ENCODE peak calls at places on chromosomes 5 and 9, in five cellular contexts. One of them, this sample, is unnamed.

GRCh38 chr5:36640949-36641348 is 34.5 kb downstream of the SLC1A3 start:
- DNase-seq in AG10803: no peak
- DNase-seq in fibroblast of lung: peak
- DNase-seq in AG04450: no peak
- DNase-seq in H9: no peak
- DNase-seq in this sample: no peak

GRCh38 chr5:119400248-119400647 is 44.4 kb downstream of the TNFAIP8 start:
- DNase-seq in AG10803: no peak
- DNase-seq in fibroblast of lung: no peak
- DNase-seq in AG04450: no peak
- DNase-seq in H9: no peak
- DNase-seq in this sample: peak

GRCh38 chr5:125433457-125433856 is 687.0 kb upstream of the ZNF608 start:
- DNase-seq in AG10803: no peak
- DNase-seq in fibroblast of lung: no peak
- DNase-seq in AG04450: no peak
- DNase-seq in H9: no peak
- DNase-seq in this sample: no peak

GRCh38 chr9:99400184-99400731 is 178.2 kb downstream of the SEC61B start:
- DNase-seq in AG10803: peak
- DNase-seq in fibroblast of lung: no peak
- DNase-seq in AG04450: no peak
- DNase-seq in H9: peak
- DNase-seq in this sample: no peak

GRCh38 chr5:79454043-79454442 is 59.9 kb downstream of the HOMER1 start:
- DNase-seq in AG10803: peak
- DNase-seq in fibroblast of lung: no peak
- DNase-seq in AG04450: no peak
- DNase-seq in H9: no peak
- DNase-seq in this sample: no peak

GRCh38 chr9:120928015-120928719 is 1.6 kb upstream of the TRAF1 start:
- DNase-seq in AG10803: no peak
- DNase-seq in fibroblast of lung: no peak
- DNase-seq in AG04450: no peak
- DNase-seq in H9: peak
- DNase-seq in this sample: no peak

GRCh38 chr9:71269859-71270258 is 148.4 kb upstream of the TRPM3 start:
- DNase-seq in AG10803: no peak
- DNase-seq in fibroblast of lung: no peak
- DNase-seq in AG04450: no peak
- DNase-seq in H9: no peak
- DNase-seq in this sample: no peak

GRCh38 chr5:132437604-132438275 is 52.8 kb downstream of the IRF1 start:
- DNase-seq in AG10803: peak
- DNase-seq in fibroblast of lung: peak
- DNase-seq in AG04450: peak
- DNase-seq in H9: peak
- DNase-seq in this sample: no peak

GRCh38 chr9:98551511-98552286 is 157.0 kb downstream of the GABBR2 start:
- DNase-seq in AG10803: peak
- DNase-seq in fibroblast of lung: peak
- DNase-seq in AG04450: peak
- DNase-seq in H9: no peak
- DNase-seq in this sample: no peak

GRCh38 chr5:158166424-158166823 is 307.5 kb upstream of the CLINT1 start:
- DNase-seq in AG10803: no peak
- DNase-seq in fibroblast of lung: no peak
- DNase-seq in AG04450: no peak
- DNase-seq in H9: no peak
- DNase-seq in this sample: no peak

GRCh38 chr5:114419941-114420340 is 58.1 kb downstream of the KCNN2 start:
- DNase-seq in AG10803: peak
- DNase-seq in fibroblast of lung: peak
- DNase-seq in AG04450: peak
- DNase-seq in H9: no peak
- DNase-seq in this sample: no peak

GRCh38 chr5:175657593-175658271 is at the start of gene HRH2:
- DNase-seq in AG10803: no peak
- DNase-seq in fibroblast of lung: no peak
- DNase-seq in AG04450: no peak
- DNase-seq in H9: peak
- DNase-seq in this sample: no peak

GRCh38 chr9:128276574-128277270 is 646 bp downstream of the SWI5 start:
- DNase-seq in AG10803: peak
- DNase-seq in fibroblast of lung: peak
- DNase-seq in AG04450: no peak
- DNase-seq in H9: peak
- DNase-seq in this sample: no peak

GRCh38 chr5:157543825-157544622 is 31.6 kb downstream of the ADAM19 start:
- DNase-seq in AG10803: peak
- DNase-seq in fibroblast of lung: peak
- DNase-seq in AG04450: peak
- DNase-seq in H9: no peak
- DNase-seq in this sample: no peak

GRCh38 chr9:89613912-89614311 is 9.1 kb downstream of the GADD45G start:
- DNase-seq in AG10803: no peak
- DNase-seq in fibroblast of lung: no peak
- DNase-seq in AG04450: no peak
- DNase-seq in H9: no peak
- DNase-seq in this sample: no peak

GRCh38 chr9:136328011-136328621 is 777 bp downstream of the GPSM1 start:
- DNase-seq in AG10803: no peak
- DNase-seq in fibroblast of lung: no peak
- DNase-seq in AG04450: no peak
- DNase-seq in H9: no peak
- DNase-seq in this sample: no peak

GRCh38 chr9:84258371-84258770 is 82.2 kb downstream of the SLC28A3 start:
- DNase-seq in AG10803: no peak
- DNase-seq in fibroblast of lung: no peak
- DNase-seq in AG04450: no peak
- DNase-seq in H9: no peak
- DNase-seq in this sample: no peak

GRCh38 chr5:8848997-8849585 is 696.8 kb downstream of the SEMA5A start:
- DNase-seq in AG10803: peak
- DNase-seq in fibroblast of lung: peak
- DNase-seq in AG04450: no peak
- DNase-seq in H9: no peak
- DNase-seq in this sample: peak

GRCh38 chr9:35481347-35481975 is 8.4 kb upstream of the RUSC2 start:
- DNase-seq in AG10803: peak
- DNase-seq in fibroblast of lung: peak
- DNase-seq in AG04450: peak
- DNase-seq in H9: peak
- DNase-seq in this sample: no peak

GRCh38 chr5:32217886-32218396 is 43.8 kb upstream of the GOLPH3 start:
- DNase-seq in AG10803: no peak
- DNase-seq in fibroblast of lung: peak
- DNase-seq in AG04450: no peak
- DNase-seq in H9: no peak
- DNase-seq in this sample: no peak

GRCh38 chr9:129640086-129640870 is 1.7 kb downstream of the ASB6 start:
- DNase-seq in AG10803: no peak
- DNase-seq in fibroblast of lung: peak
- DNase-seq in AG04450: no peak
- DNase-seq in H9: no peak
- DNase-seq in this sample: peak

GRCh38 chr5:113089653-113090335 is 113.2 kb downstream of the DCP2 start:
- DNase-seq in AG10803: peak
- DNase-seq in fibroblast of lung: peak
- DNase-seq in AG04450: no peak
- DNase-seq in H9: no peak
- DNase-seq in this sample: no peak

GRCh38 chr5:59039296-59040006 is 456.6 kb downstream of the RAB3C start:
- DNase-seq in AG10803: peak
- DNase-seq in fibroblast of lung: peak
- DNase-seq in AG04450: no peak
- DNase-seq in H9: peak
- DNase-seq in this sample: no peak

GRCh38 chr5:89047591-89047990 is 164.6 kb upstream of the MEF2C start:
- DNase-seq in AG10803: peak
- DNase-seq in fibroblast of lung: no peak
- DNase-seq in AG04450: no peak
- DNase-seq in H9: no peak
- DNase-seq in this sample: no peak

GRCh38 chr5:160923927-160924705 is 72.1 kb upstream of the ATP10B start:
- DNase-seq in AG10803: no peak
- DNase-seq in fibroblast of lung: no peak
- DNase-seq in AG04450: no peak
- DNase-seq in H9: peak
- DNase-seq in this sample: no peak

GRCh38 chr5:58048954-58049353 is 410.9 kb downstream of the PLK2 start:
- DNase-seq in AG10803: no peak
- DNase-seq in fibroblast of lung: no peak
- DNase-seq in AG04450: no peak
- DNase-seq in H9: no peak
- DNase-seq in this sample: no peak

GRCh38 chr5:153629027-153629426 is 138.6 kb downstream of the GRIA1 start:
- DNase-seq in AG10803: peak
- DNase-seq in fibroblast of lung: peak
- DNase-seq in AG04450: peak
- DNase-seq in H9: peak
- DNase-seq in this sample: peak

GRCh38 chr5:41796061-41796460 is 74.2 kb downstream of the OXCT1 start:
- DNase-seq in AG10803: no peak
- DNase-seq in fibroblast of lung: no peak
- DNase-seq in AG04450: no peak
- DNase-seq in H9: no peak
- DNase-seq in this sample: no peak

GRCh38 chr9:116594552-116594951 is 92.6 kb upstream of the TRIM32 start:
- DNase-seq in AG10803: peak
- DNase-seq in fibroblast of lung: peak
- DNase-seq in AG04450: peak
- DNase-seq in H9: no peak
- DNase-seq in this sample: peak

GRCh38 chr9:112570731-112571167 is 84.1 kb downstream of the KIAA1958 start:
- DNase-seq in AG10803: peak
- DNase-seq in fibroblast of lung: peak
- DNase-seq in AG04450: no peak
- DNase-seq in H9: no peak
- DNase-seq in this sample: no peak

GRCh38 chr5:77628840-77629552 is 9.5 kb downstream of the OTP start:
- DNase-seq in AG10803: no peak
- DNase-seq in fibroblast of lung: no peak
- DNase-seq in AG04450: no peak
- DNase-seq in H9: no peak
- DNase-seq in this sample: no peak

GRCh38 chr5:37776826-37777225 is 63.0 kb downstream of the GDNF start:
- DNase-seq in AG10803: peak
- DNase-seq in fibroblast of lung: peak
- DNase-seq in AG04450: no peak
- DNase-seq in H9: no peak
- DNase-seq in this sample: no peak

GRCh38 chr5:37772255-37772654 is 67.6 kb downstream of the GDNF start:
- DNase-seq in AG10803: no peak
- DNase-seq in fibroblast of lung: no peak
- DNase-seq in AG04450: no peak
- DNase-seq in H9: no peak
- DNase-seq in this sample: no peak

GRCh38 chr5:37777472-37778135 is 62.2 kb downstream of the GDNF start:
- DNase-seq in AG10803: peak
- DNase-seq in fibroblast of lung: peak
- DNase-seq in AG04450: no peak
- DNase-seq in H9: no peak
- DNase-seq in this sample: no peak

GRCh38 chr5:37773809-37774208 is 66.0 kb downstream of the GDNF start:
- DNase-seq in AG10803: no peak
- DNase-seq in fibroblast of lung: no peak
- DNase-seq in AG04450: no peak
- DNase-seq in H9: no peak
- DNase-seq in this sample: no peak

GRCh38 chr5:37774912-37775483 is 64.8 kb downstream of the GDNF start:
- DNase-seq in AG10803: peak
- DNase-seq in fibroblast of lung: peak
- DNase-seq in AG04450: no peak
- DNase-seq in H9: no peak
- DNase-seq in this sample: no peak
- TF ChIP-seq CTCF in AG10803: peak
- TF ChIP-seq CTCF in fibroblast of lung: peak
- TF ChIP-seq CTCF in AG04450: peak
- TF ChIP-seq CTCF in H9: peak
- TF ChIP-seq CTCF in this sample: peak

DNA sequence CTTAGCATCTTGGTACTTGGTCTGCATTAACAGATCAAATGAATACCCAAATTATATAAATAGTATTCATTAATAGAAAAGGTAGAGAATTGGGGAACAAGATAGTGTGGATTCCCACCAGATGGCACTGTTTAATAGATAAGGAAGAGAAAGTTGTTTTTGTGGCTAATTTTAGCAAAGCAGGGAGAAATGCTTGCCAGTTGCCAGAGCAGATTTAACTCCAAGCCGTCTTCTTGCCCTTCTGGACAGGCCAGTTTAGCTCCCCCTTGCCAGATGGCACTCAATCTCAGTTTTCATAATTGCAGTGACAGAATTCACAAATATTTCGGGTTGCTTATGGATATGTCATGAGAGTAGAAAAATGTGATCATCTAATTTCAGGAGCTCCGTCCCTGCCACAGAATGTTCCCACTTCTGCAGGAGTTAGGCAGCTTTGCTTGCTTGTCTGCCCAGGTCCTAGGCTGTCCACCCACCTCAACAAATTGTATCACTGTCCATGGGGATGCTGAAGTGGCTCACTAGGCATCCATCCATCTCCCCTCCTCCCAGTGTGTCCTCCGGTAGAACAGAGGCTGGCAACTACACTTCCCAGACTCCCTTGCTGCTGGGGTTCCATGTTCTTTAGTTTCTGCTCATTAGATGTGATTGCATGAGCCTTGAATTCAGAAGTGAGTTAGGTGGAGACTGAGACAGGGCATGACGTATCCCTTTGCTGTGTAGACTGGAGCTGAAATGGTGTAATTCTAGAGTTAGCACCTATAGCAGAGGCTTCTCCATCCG is 11.8 kb upstream of the HEXB start:
- DNase-seq in AG10803: peak
- DNase-seq in fibroblast of lung: peak
- DNase-seq in AG04450: no peak
- DNase-seq in H9: no peak
- DNase-seq in this sample: no peak
- TF ChIP-seq CTCF in AG10803: peak
- TF ChIP-seq CTCF in fibroblast of lung: peak
- TF ChIP-seq CTCF in AG04450: peak
- TF ChIP-seq CTCF in H9: peak
- TF ChIP-seq CTCF in this sample: peak

GRCh38 chr5:9922719-9923118 is 292.6 kb upstream of the TAS2R1 start:
- DNase-seq in AG10803: no peak
- DNase-seq in fibroblast of lung: no peak
- DNase-seq in AG04450: no peak
- DNase-seq in H9: no peak
- DNase-seq in this sample: no peak
- TF ChIP-seq CTCF in AG10803: peak
- TF ChIP-seq CTCF in fibroblast of lung: peak
- TF ChIP-seq CTCF in AG04450: peak
- TF ChIP-seq CTCF in H9: peak
- TF ChIP-seq CTCF in this sample: peak

DNA sequence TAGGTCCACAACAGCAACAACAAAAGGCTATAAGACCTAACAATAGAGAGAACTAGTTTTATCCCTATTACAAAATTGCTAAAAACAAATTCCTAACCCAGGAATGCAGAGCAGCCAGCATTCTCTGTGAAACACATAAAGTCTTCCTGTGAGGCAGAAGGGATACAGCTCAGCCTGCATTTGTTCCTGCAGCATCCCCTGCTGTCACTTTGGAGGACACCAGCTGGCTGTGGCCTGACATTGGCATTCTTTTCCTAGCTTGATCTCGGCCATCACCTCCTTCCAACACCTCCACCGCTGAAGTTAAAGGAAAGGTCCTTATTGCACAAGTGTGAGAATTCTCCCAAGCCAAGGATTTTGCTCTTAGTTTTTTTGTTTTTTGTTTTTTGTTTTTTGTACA is 186.1 kb downstream of the SNCAIP start:
- DNase-seq in AG10803: peak
- DNase-seq in fibroblast of lung: peak
- DNase-seq in AG04450: no peak
- DNase-seq in H9: peak
- DNase-seq in this sample: no peak
- TF ChIP-seq CTCF in AG10803: peak
- TF ChIP-seq CTCF in fibroblast of lung: peak
- TF ChIP-seq CTCF in AG04450: peak
- TF ChIP-seq CTCF in H9: peak
- TF ChIP-seq CTCF in this sample: peak

This sample was measured in epithelial cell of proximal tubule.